ENCODE peak calls at places on chromosomes 3 and 15, in five cellular contexts. W is stimulated activated CD4-positive, alpha-beta T cell treated with anti-CD3 and anti-CD28 coated beads, Interleukin-1b, Interleukin-23, amount 100 ng/mL, for 48 hours; R is NCI-H460; K is activated T-cell treated with anti-CD3 and anti-CD28 coated beads for 4 hours; I is NCI-H2029. E is an unnamed sample.

GRCh38 chr3:52524752-52525661 is 8.7 kb downstream of the NT5DC2 start:
- DNase-seq in W (no peak), R (no peak), K (no peak), I (no peak), E (no peak)

GRCh38 chr15:44713006-44713966 is 2.0 kb downstream of the B2M start:
- DNase-seq in W (no peak), R (peak; percentile 44), K (no peak), I (no peak), E (no peak)

GRCh38 chr3:141341536-141341935 is 26.8 kb upstream of the ZBTB38 start:
- DNase-seq in W (no peak), R (no peak), K (no peak), I (no peak), E (no peak)

GRCh38 chr3:132315851-132316250 is 1.4 kb upstream of the ACP3 start:
- DNase-seq in W (no peak), R (no peak), K (no peak), I (no peak), E (no peak)

GRCh38 chr15:29043731-29044485 is 158.1 kb downstream of the APBA2 start:
- DNase-seq in W (no peak), R (no peak), K (no peak), I (no peak), E (no peak)

GRCh38 chr3:167913218-167913902 is 177.8 kb downstream of the SERPINI1 start:
- DNase-seq in W (no peak), R (no peak), K (no peak), I (no peak), E (no peak)

GRCh38 chr3:58874795-58875194 is 175.0 kb downstream of the CFAP20DC start:
- DNase-seq in W (peak; percentile 29), R (no peak), K (no peak), I (no peak), E (no peak)

GRCh38 chr3:146953523-146954125 is 348.5 kb upstream of the PLSCR5 start:
- DNase-seq in W (no peak), R (no peak), K (no peak), I (no peak), E (no peak)

GRCh38 chr15:36358094-36358961 is 221.1 kb upstream of the CDIN1 start:
- DNase-seq in W (no peak), R (no peak), K (no peak), I (no peak), E (no peak)

GRCh38 chr3:111548060-111548459 is 6.1 kb downstream of the CD96 start:
- DNase-seq in W (no peak), R (no peak), K (no peak), I (no peak), E (no peak)

GRCh38 chr15:57025264-57025939 is 107.0 kb downstream of the TCF12 start:
- DNase-seq in W (no peak), R (peak; percentile 49), K (no peak), I (no peak), E (no peak)

GRCh38 chr3:42080452-42080872 is 10.7 kb upstream of the TRAK1 start:
- DNase-seq in W (peak; percentile 29), R (peak; percentile 71), K (no peak), I (no peak), E (no peak)

GRCh38 chr15:73369073-73369694 is 426 bp upstream of the HCN4 start:
- DNase-seq in W (no peak), R (no peak), K (no peak), I (no peak), E (no peak)

GRCh38 chr15:75625542-75626347 is at the start of gene SNUPN:
- DNase-seq in W (peak; percentile 94), R (peak; percentile 93), K (peak; percentile 90), I (peak; percentile 71), E (peak; percentile 86)

GRCh38 chr3:27423463-27423862 is 54.3 kb upstream of the NEK10 start:
- DNase-seq in W (no peak), R (no peak), K (no peak), I (no peak), E (no peak)

GRCh38 chr3:135982922-135983581 is 17.5 kb downstream of the PPP2R3A start:
- DNase-seq in W (no peak), R (no peak), K (no peak), I (no peak), E (no peak)

GRCh38 chr15:87762110-87762509 is 494.4 kb downstream of the NTRK3 start:
- DNase-seq in W (no peak), R (no peak), K (no peak), I (no peak), E (no peak)

GRCh38 chr15:58398053-58398452 is 33.7 kb upstream of the LIPC start:
- DNase-seq in W (no peak), R (no peak), K (no peak), I (no peak), E (no peak)

GRCh38 chr15:90214553-90215205 is 13.5 kb downstream of the SEMA4B start:
- DNase-seq in W (no peak), R (no peak), K (no peak), I (no peak), E (no peak)

GRCh38 chr3:111732248-111732879 is 126.7 kb upstream of the PHLDB2 start:
- DNase-seq in W (no peak), R (no peak), K (no peak), I (no peak), E (no peak)

GRCh38 chr15:39124155-39124924 is 456.5 kb upstream of the THBS1 start:
- DNase-seq in W (no peak), R (no peak), K (no peak), I (no peak), E (no peak)

GRCh38 chr3:127578168-127578567 is 12.4 kb downstream of the TPRA1 start:
- DNase-seq in W (no peak), R (no peak), K (no peak), I (no peak), E (no peak)

GRCh38 chr3:30135190-30135589 is 471.2 kb upstream of the TGFBR2 start:
- DNase-seq in W (no peak), R (no peak), K (no peak), I (no peak), E (no peak)

GRCh38 chr3:161863775-161864174 is 367.2 kb downstream of the OTOL1 start:
- DNase-seq in W (no peak), R (no peak), K (no peak), I (no peak), E (no peak)

GRCh38 chr15:39199076-39199475 is 381.8 kb upstream of the THBS1 start:
- DNase-seq in W (no peak), R (no peak), K (no peak), I (no peak), E (no peak)

GRCh38 chr3:141557961-141558706 is 71.3 kb downstream of the RASA2 start:
- DNase-seq in W (no peak), R (no peak), K (no peak), I (no peak), E (no peak)

GRCh38 chr15:43187544-43188155 is 2.4 kb downstream of the CCNDBP1 start:
- DNase-seq in W (no peak), R (peak; percentile 30), K (no peak), I (no peak), E (no peak)

GRCh38 chr3:126818696-126819095 is 114.7 kb downstream of the CHCHD6 start:
- DNase-seq in W (no peak), R (no peak), K (no peak), I (no peak), E (no peak)

GRCh38 chr3:126438186-126438585 is 37.5 kb downstream of the ZXDC start:
- DNase-seq in W (no peak), R (no peak), K (no peak), I (no peak), E (no peak)

GRCh38 chr3:129936757-129937156 is 37.8 kb upstream of the TRH start:
- DNase-seq in W (no peak), R (peak; percentile 44), K (no peak), I (peak; percentile 44), E (no peak)

GRCh38 chr3:124768812-124769211 is 38.6 kb downstream of the UMPS start:
- DNase-seq in W (peak; percentile 19), R (no peak), K (no peak), I (peak; percentile 12), E (no peak)

GRCh38 chr3:155727836-155728235 is 17.0 kb downstream of the PLCH1 start:
- DNase-seq in W (no peak), R (no peak), K (no peak), I (no peak), E (no peak)

GRCh38 chr3:72318504-72319201 is 529.6 kb downstream of the SHQ1 start:
- DNase-seq in W (no peak), R (no peak), K (no peak), I (peak; percentile 49), E (no peak)

GRCh38 chr15:22780267-22780666 is 6.2 kb upstream of the NIPA1 start:
- DNase-seq in W (no peak), R (peak; percentile 56), K (no peak), I (no peak), E (no peak)

GRCh38 chr3:196757876-196758739 is 18.5 kb downstream of the PAK2 start:
- DNase-seq in W (no peak), R (no peak), K (no peak), I (no peak), E (no peak)

E was measured in activated CD8-positive, alpha-beta memory T cell treated with anti-CD3 and anti-CD28 coated beads for 1 hour.